ENCODE peak calls at places on chromosomes 11 and 22, in eight cellular contexts. One of them, this sample, is unnamed.

GRCh38 chr11:95256204-95256819 is 25.3 kb upstream of the SESN3 start:
- DNase-seq in anterior cingulate cortex: no peak
- DNase-seq in cortex of kidney: no peak
- DNase-seq in BE2C: no peak
- DNase-seq in activated effector memory CD4-positive, alpha-beta T cell treated with Interleukin-2 at 50 U/mL for 16 hours: no peak
- DNase-seq in progenitor cell of endocrine pancreas: no peak
- DNase-seq in DMS153: no peak
- DNase-seq in stimulated activated CD4-positive, alpha-beta T cell treated with anti-CD3 and anti-CD28 coated beads, Interleukin-4, amount 100 ng/mL, for 24 hours: no peak
- DNase-seq in this sample: no peak

GRCh38 chr11:73367482-73368024 is 8.6 kb upstream of the RELT start:
- DNase-seq in progenitor cell of endocrine pancreas: no peak
- DNase-seq in activated effector memory CD4-positive, alpha-beta T cell treated with Interleukin-2 at 50 U/mL for 16 hours: no peak
- DNase-seq in anterior cingulate cortex: no peak
- DNase-seq in cortex of kidney: no peak
- DNase-seq in DMS153: no peak
- DNase-seq in BE2C: no peak
- DNase-seq in stimulated activated CD4-positive, alpha-beta T cell treated with anti-CD3 and anti-CD28 coated beads, Interleukin-4, amount 100 ng/mL, for 24 hours: peak
- DNase-seq in this sample: no peak

GRCh38 chr11:10838083-10838482 is 19.8 kb downstream of the ZBED5 start:
- DNase-seq in cortex of kidney: no peak
- DNase-seq in BE2C: no peak
- DNase-seq in activated effector memory CD4-positive, alpha-beta T cell treated with Interleukin-2 at 50 U/mL for 16 hours: no peak
- DNase-seq in stimulated activated CD4-positive, alpha-beta T cell treated with anti-CD3 and anti-CD28 coated beads, Interleukin-4, amount 100 ng/mL, for 24 hours: no peak
- DNase-seq in DMS153: no peak
- DNase-seq in anterior cingulate cortex: no peak
- DNase-seq in progenitor cell of endocrine pancreas: no peak
- DNase-seq in this sample: no peak

GRCh38 chr22:21613553-21614233 is 16.1 kb downstream of the YDJC start:
- DNase-seq in DMS153: no peak
- DNase-seq in stimulated activated CD4-positive, alpha-beta T cell treated with anti-CD3 and anti-CD28 coated beads, Interleukin-4, amount 100 ng/mL, for 24 hours: no peak
- DNase-seq in anterior cingulate cortex: no peak
- DNase-seq in activated effector memory CD4-positive, alpha-beta T cell treated with Interleukin-2 at 50 U/mL for 16 hours: no peak
- DNase-seq in progenitor cell of endocrine pancreas: no peak
- DNase-seq in cortex of kidney: no peak
- DNase-seq in BE2C: no peak
- DNase-seq in this sample: no peak

GRCh38 chr11:75814369-75814685 is 683 bp upstream of the UVRAG start:
- DNase-seq in DMS153: peak
- DNase-seq in activated effector memory CD4-positive, alpha-beta T cell treated with Interleukin-2 at 50 U/mL for 16 hours: no peak
- DNase-seq in cortex of kidney: no peak
- DNase-seq in stimulated activated CD4-positive, alpha-beta T cell treated with anti-CD3 and anti-CD28 coated beads, Interleukin-4, amount 100 ng/mL, for 24 hours: no peak
- DNase-seq in BE2C: no peak
- DNase-seq in progenitor cell of endocrine pancreas: no peak
- DNase-seq in anterior cingulate cortex: no peak
- DNase-seq in this sample: no peak

GRCh38 chr11:86183694-86184093 is 60.9 kb upstream of the EED start:
- DNase-seq in anterior cingulate cortex: no peak
- DNase-seq in stimulated activated CD4-positive, alpha-beta T cell treated with anti-CD3 and anti-CD28 coated beads, Interleukin-4, amount 100 ng/mL, for 24 hours: peak
- DNase-seq in progenitor cell of endocrine pancreas: no peak
- DNase-seq in DMS153: no peak
- DNase-seq in cortex of kidney: no peak
- DNase-seq in activated effector memory CD4-positive, alpha-beta T cell treated with Interleukin-2 at 50 U/mL for 16 hours: no peak
- DNase-seq in BE2C: no peak
- DNase-seq in this sample: no peak

GRCh38 chr11:66289548-66290331 is 797 bp upstream of the YIF1A start:
- DNase-seq in DMS153: no peak
- DNase-seq in anterior cingulate cortex: peak
- DNase-seq in cortex of kidney: no peak
- DNase-seq in activated effector memory CD4-positive, alpha-beta T cell treated with Interleukin-2 at 50 U/mL for 16 hours: no peak
- DNase-seq in progenitor cell of endocrine pancreas: peak
- DNase-seq in BE2C: no peak
- DNase-seq in stimulated activated CD4-positive, alpha-beta T cell treated with anti-CD3 and anti-CD28 coated beads, Interleukin-4, amount 100 ng/mL, for 24 hours: peak
- DNase-seq in this sample: peak

GRCh38 chr11:69504127-69504526 is 22.7 kb downstream of the LINC01488 start:
- DNase-seq in activated effector memory CD4-positive, alpha-beta T cell treated with Interleukin-2 at 50 U/mL for 16 hours: no peak
- DNase-seq in stimulated activated CD4-positive, alpha-beta T cell treated with anti-CD3 and anti-CD28 coated beads, Interleukin-4, amount 100 ng/mL, for 24 hours: no peak
- DNase-seq in DMS153: no peak
- DNase-seq in BE2C: no peak
- DNase-seq in progenitor cell of endocrine pancreas: no peak
- DNase-seq in anterior cingulate cortex: no peak
- DNase-seq in cortex of kidney: no peak
- DNase-seq in this sample: no peak

GRCh38 chr11:6320411-6321207 is at the start of gene CAVIN3:
- DNase-seq in cortex of kidney: no peak
- DNase-seq in progenitor cell of endocrine pancreas: peak
- DNase-seq in BE2C: no peak
- DNase-seq in anterior cingulate cortex: no peak
- DNase-seq in stimulated activated CD4-positive, alpha-beta T cell treated with anti-CD3 and anti-CD28 coated beads, Interleukin-4, amount 100 ng/mL, for 24 hours: peak
- DNase-seq in DMS153: no peak
- DNase-seq in activated effector memory CD4-positive, alpha-beta T cell treated with Interleukin-2 at 50 U/mL for 16 hours: no peak
- DNase-seq in this sample: peak

GRCh38 chr11:116219171-116219635 is 553.6 kb downstream of the BUD13 start:
- DNase-seq in anterior cingulate cortex: no peak
- DNase-seq in stimulated activated CD4-positive, alpha-beta T cell treated with anti-CD3 and anti-CD28 coated beads, Interleukin-4, amount 100 ng/mL, for 24 hours: no peak
- DNase-seq in DMS153: peak
- DNase-seq in activated effector memory CD4-positive, alpha-beta T cell treated with Interleukin-2 at 50 U/mL for 16 hours: no peak
- DNase-seq in BE2C: peak
- DNase-seq in progenitor cell of endocrine pancreas: no peak
- DNase-seq in cortex of kidney: no peak
- DNase-seq in this sample: no peak

GRCh38 chr11:44608654-44609027 is 43.2 kb downstream of the CD82 start:
- DNase-seq in cortex of kidney: no peak
- DNase-seq in progenitor cell of endocrine pancreas: no peak
- DNase-seq in BE2C: no peak
- DNase-seq in activated effector memory CD4-positive, alpha-beta T cell treated with Interleukin-2 at 50 U/mL for 16 hours: no peak
- DNase-seq in DMS153: peak
- DNase-seq in stimulated activated CD4-positive, alpha-beta T cell treated with anti-CD3 and anti-CD28 coated beads, Interleukin-4, amount 100 ng/mL, for 24 hours: no peak
- DNase-seq in anterior cingulate cortex: no peak
- DNase-seq in this sample: no peak

GRCh38 chr11:86592659-86593451 is 79.6 kb downstream of the ME3 start:
- DNase-seq in activated effector memory CD4-positive, alpha-beta T cell treated with Interleukin-2 at 50 U/mL for 16 hours: peak
- DNase-seq in progenitor cell of endocrine pancreas: no peak
- DNase-seq in cortex of kidney: no peak
- DNase-seq in stimulated activated CD4-positive, alpha-beta T cell treated with anti-CD3 and anti-CD28 coated beads, Interleukin-4, amount 100 ng/mL, for 24 hours: peak
- DNase-seq in anterior cingulate cortex: no peak
- DNase-seq in DMS153: peak
- DNase-seq in BE2C: peak
- DNase-seq in this sample: no peak

GRCh38 chr22:20000246-20001081 is 16.2 kb downstream of the ARVCF start:
- DNase-seq in stimulated activated CD4-positive, alpha-beta T cell treated with anti-CD3 and anti-CD28 coated beads, Interleukin-4, amount 100 ng/mL, for 24 hours: no peak
- DNase-seq in progenitor cell of endocrine pancreas: no peak
- DNase-seq in BE2C: peak
- DNase-seq in cortex of kidney: no peak
- DNase-seq in DMS153: no peak
- DNase-seq in activated effector memory CD4-positive, alpha-beta T cell treated with Interleukin-2 at 50 U/mL for 16 hours: no peak
- DNase-seq in anterior cingulate cortex: no peak
- DNase-seq in this sample: peak

GRCh38 chr11:27183672-27184457 is 143.2 kb downstream of the BBOX1 start:
- DNase-seq in BE2C: peak
- DNase-seq in cortex of kidney: no peak
- DNase-seq in progenitor cell of endocrine pancreas: peak
- DNase-seq in stimulated activated CD4-positive, alpha-beta T cell treated with anti-CD3 and anti-CD28 coated beads, Interleukin-4, amount 100 ng/mL, for 24 hours: peak
- DNase-seq in DMS153: peak
- DNase-seq in anterior cingulate cortex: peak
- DNase-seq in activated effector memory CD4-positive, alpha-beta T cell treated with Interleukin-2 at 50 U/mL for 16 hours: no peak
- DNase-seq in this sample: no peak

GRCh38 chr11:88552377-88553029 is 215.0 kb upstream of the CTSC start:
- DNase-seq in stimulated activated CD4-positive, alpha-beta T cell treated with anti-CD3 and anti-CD28 coated beads, Interleukin-4, amount 100 ng/mL, for 24 hours: peak
- DNase-seq in DMS153: no peak
- DNase-seq in anterior cingulate cortex: no peak
- DNase-seq in BE2C: peak
- DNase-seq in cortex of kidney: no peak
- DNase-seq in progenitor cell of endocrine pancreas: peak
- DNase-seq in activated effector memory CD4-positive, alpha-beta T cell treated with Interleukin-2 at 50 U/mL for 16 hours: peak
- DNase-seq in this sample: peak

This sample was measured in Right ventricle myocardium superior.